ENCODE peak calls at places on chromosomes 3 and 15, in five cellular contexts. One of them, this sample, is unnamed.

GRCh38 chr15:27067175-27067574 is 96.2 kb downstream of the GABRG3 start:
- DNase-seq in HT-29: no peak
- DNase-seq in GDM1: no peak
- DNase-seq in colonic mucosa: no peak
- DNase-seq in cardiac fibroblast: no peak
- DNase-seq in this sample: no peak

GRCh38 chr3:104916971-104917370 is 449.7 kb upstream of the ALCAM start:
- DNase-seq in cardiac fibroblast: peak
- DNase-seq in colonic mucosa: no peak
- DNase-seq in HT-29: no peak
- DNase-seq in GDM1: no peak
- DNase-seq in this sample: no peak

GRCh38 chr3:133927543-133928066 is 31.9 kb upstream of the RAB6B start:
- DNase-seq in GDM1: peak
- DNase-seq in colonic mucosa: peak
- DNase-seq in cardiac fibroblast: peak
- DNase-seq in HT-29: no peak
- DNase-seq in this sample: peak

GRCh38 chr3:135100349-135100741 is 305.3 kb downstream of the EPHB1 start:
- DNase-seq in colonic mucosa: no peak
- DNase-seq in HT-29: no peak
- DNase-seq in GDM1: no peak
- DNase-seq in cardiac fibroblast: no peak
- DNase-seq in this sample: no peak

GRCh38 chr15:72155021-72155621 is 36.9 kb downstream of the SENP8 start:
- DNase-seq in colonic mucosa: peak
- DNase-seq in cardiac fibroblast: no peak
- DNase-seq in HT-29: peak
- DNase-seq in GDM1: no peak
- DNase-seq in this sample: peak

GRCh38 chr3:172919297-172919683 is 168.8 kb downstream of the ECT2 start:
- DNase-seq in colonic mucosa: no peak
- DNase-seq in cardiac fibroblast: no peak
- DNase-seq in GDM1: no peak
- DNase-seq in HT-29: no peak
- DNase-seq in this sample: no peak

GRCh38 chr3:197380786-197381185 is 82.4 kb upstream of the DLG1 start:
- DNase-seq in cardiac fibroblast: no peak
- DNase-seq in GDM1: no peak
- DNase-seq in HT-29: no peak
- DNase-seq in colonic mucosa: no peak
- DNase-seq in this sample: no peak

GRCh38 chr3:71685686-71686085 is 39.5 kb downstream of the EIF4E3 start:
- DNase-seq in cardiac fibroblast: no peak
- DNase-seq in HT-29: peak
- DNase-seq in GDM1: no peak
- DNase-seq in colonic mucosa: no peak
- DNase-seq in this sample: no peak

GRCh38 chr3:114379266-114379665 is 85.4 kb downstream of the TIGIT start:
- DNase-seq in colonic mucosa: no peak
- DNase-seq in cardiac fibroblast: no peak
- DNase-seq in GDM1: no peak
- DNase-seq in HT-29: no peak
- DNase-seq in this sample: no peak

GRCh38 chr3:36365829-36366228 is 14.5 kb upstream of the STAC start:
- DNase-seq in HT-29: no peak
- DNase-seq in colonic mucosa: no peak
- DNase-seq in cardiac fibroblast: no peak
- DNase-seq in GDM1: no peak
- DNase-seq in this sample: no peak

GRCh38 chr15:36373549-36373948 is 205.9 kb upstream of the CDIN1 start:
- DNase-seq in colonic mucosa: no peak
- DNase-seq in HT-29: peak
- DNase-seq in GDM1: no peak
- DNase-seq in cardiac fibroblast: no peak
- DNase-seq in this sample: no peak

GRCh38 chr3:33277193-33277882 is at the start of gene FBXL2:
- DNase-seq in GDM1: no peak
- DNase-seq in cardiac fibroblast: peak
- DNase-seq in colonic mucosa: peak
- DNase-seq in HT-29: no peak
- DNase-seq in this sample: peak

GRCh38 chr15:67821784-67822451 is 3.4 kb upstream of the SKOR1 start:
- DNase-seq in HT-29: no peak
- DNase-seq in colonic mucosa: no peak
- DNase-seq in GDM1: no peak
- DNase-seq in cardiac fibroblast: no peak
- DNase-seq in this sample: no peak

GRCh38 chr15:78108300-78109084 is 16.1 kb downstream of the SH2D7 start:
- DNase-seq in HT-29: peak
- DNase-seq in colonic mucosa: peak
- DNase-seq in GDM1: peak
- DNase-seq in cardiac fibroblast: peak
- DNase-seq in this sample: peak

GRCh38 chr3:51964521-51964920 is 2.7 kb downstream of the PCBP4 start:
- DNase-seq in HT-29: no peak
- DNase-seq in cardiac fibroblast: no peak
- DNase-seq in colonic mucosa: no peak
- DNase-seq in GDM1: no peak
- DNase-seq in this sample: no peak

GRCh38 chr3:166900866-166901577 is 479.1 kb downstream of the ZBBX start:
- DNase-seq in GDM1: no peak
- DNase-seq in HT-29: peak
- DNase-seq in colonic mucosa: no peak
- DNase-seq in cardiac fibroblast: no peak
- DNase-seq in this sample: no peak

GRCh38 chr15:71387825-71388224 is 272.6 kb downstream of the THSD4 start:
- DNase-seq in cardiac fibroblast: no peak
- DNase-seq in HT-29: peak
- DNase-seq in GDM1: no peak
- DNase-seq in colonic mucosa: no peak
- DNase-seq in this sample: no peak